ENCODE peak calls at places on chromosomes 3 and 15, in ten cellular contexts. T, L, O, J, G, Z, R, X, Y and W are unnamed samples. For H3K4me1, the result is how much of the 10 kb centered on the place peaks cover.

GRCh38 chr3:119187266-119187665 is 13.9 kb downstream of the UPK1B start:
- DNase-seq in J (peak), Z (no peak), Y (no peak), G (no peak), L (no peak), T (no peak), X (no peak), R (no peak), O (no peak), W (no peak)

GRCh38 chr15:81338422-81339007 is 14.6 kb upstream of the STARD5 start:
- DNase-seq in G (peak), R (peak), O (no peak), T (peak), J (peak), Y (no peak), L (no peak), Z (no peak), X (peak), W (no peak)

GRCh38 chr3:106428565-106428994 is 559.8 kb upstream of the CBLB start:
- DNase-seq in T (no peak), R (peak), J (peak), Y (no peak), O (no peak), X (peak), Z (no peak), G (peak), L (no peak), W (no peak)

GRCh38 chr3:187292186-187292585 is 649 bp upstream of the MASP1 start:
- DNase-seq in R (no peak), T (no peak), O (peak), Y (no peak), G (no peak), L (no peak), J (no peak), Z (no peak), X (no peak), W (no peak)

GRCh38 chr3:184372296-184372821 is 5.6 kb downstream of the THPO start:
- DNase-seq in O (no peak), Z (no peak), Y (no peak), G (no peak), L (no peak), T (no peak), R (no peak), J (no peak), X (no peak), W (no peak)

GRCh38 chr3:54841461-54841860 is 86.4 kb downstream of the LRTM1 start:
- DNase-seq in Z (no peak), R (no peak), Y (no peak), X (no peak), T (no peak), O (no peak), G (no peak), L (no peak), J (no peak), W (no peak)

GRCh38 chr3:106485202-106485601 is 616.4 kb upstream of the CBLB start:
- DNase-seq in J (no peak), L (no peak), T (no peak), X (no peak), Y (no peak), Z (no peak), G (no peak), O (no peak), R (no peak), W (no peak)

GRCh38 chr3:66675383-66675782 is 174.6 kb upstream of the LRIG1 start:
- DNase-seq in L (no peak), J (peak), Z (no peak), O (no peak), X (no peak), T (no peak), G (peak), Y (no peak), R (peak), W (no peak)

GRCh38 chr3:13079051-13079450 is 5.8 kb upstream of the IQSEC1 start:
- DNase-seq in L (no peak), J (no peak), G (no peak), Y (no peak), Z (no peak), O (no peak), T (no peak), R (no peak), X (no peak), W (no peak)

GRCh38 chr3:187811580-187812250 is 66.4 kb upstream of the BCL6 start:
- DNase-seq in O (no peak), T (no peak), Y (peak), J (peak), Z (no peak), R (peak), L (no peak), X (no peak), G (peak), W (no peak)

GRCh38 chr3:184223946-184224345 is 5.4 kb upstream of the VWA5B2 start:
- DNase-seq in G (no peak), Y (no peak), O (no peak), X (no peak), Z (no peak), T (no peak), L (no peak), R (no peak), J (no peak), W (no peak)

GRCh38 chr15:99578809-99579208 is 13.0 kb downstream of the MEF2A start:
- DNase-seq in O (no peak), T (no peak), R (no peak), J (no peak), Y (no peak), Z (no peak), X (no peak), G (no peak), L (no peak), W (no peak)

GRCh38 chr3:169759256-169759655 is 5.6 kb downstream of the TERC start:
- DNase-seq in R (peak), G (peak), X (no peak), J (peak), L (no peak), T (no peak), Z (no peak), Y (no peak), O (no peak), W (no peak)

GRCh38 chr3:67415504-67415903 is 238.9 kb downstream of the SUCLG2 start:
- DNase-seq in L (no peak), O (no peak), X (no peak), T (no peak), G (no peak), Z (no peak), Y (no peak), R (no peak), J (no peak), W (no peak)

GRCh38 chr15:82174471-82174870 is 88.1 kb downstream of the EFL1 start:
- DNase-seq in Y (no peak), J (no peak), Z (no peak), O (no peak), T (no peak), X (no peak), L (no peak), R (peak), G (no peak), W (no peak)

GRCh38 chr15:64780600-64781156 is 5.3 kb upstream of the RBPMS2 start:
- DNase-seq in R (no peak), G (no peak), Z (peak), L (no peak), J (no peak), X (no peak), T (no peak), O (no peak), Y (no peak), W (peak)

GRCh38 chr15:99167201-99167600 is 62.3 kb downstream of the SYNM start:
- DNase-seq in G (no peak), R (no peak), T (no peak), Z (no peak), Y (no peak), L (no peak), J (no peak), O (no peak), X (no peak), W (no peak)

GRCh38 chr15:25763206-25763880 is 99.8 kb downstream of the ATP10A start:
- DNase-seq in Y (no peak), X (no peak), G (no peak), Z (no peak), T (no peak), L (no peak), J (no peak), O (peak), R (no peak), W (no peak)

GRCh38 chr3:192819001-192819569 is 91.7 kb upstream of the FGF12 start:
- DNase-seq in Z (no peak), Y (no peak), G (peak), X (no peak), L (no peak), J (peak), O (no peak), T (peak), R (peak), W (peak)

GRCh38 chr3:58577269-58577821 is at the start of gene FAM107A:
- DNase-seq in Y (peak), R (peak), Z (peak), T (no peak), O (no peak), X (no peak), L (peak), J (peak), G (no peak), W (peak)

GRCh38 chr3:50623840-50624474 is 7.0 kb downstream of the MAPKAPK3 start:
- DNase-seq in G (no peak), O (no peak), X (no peak), T (no peak), J (no peak), R (no peak), L (no peak), Y (no peak), Z (no peak), W (no peak)
- H3K4me1 ChIP-seq in G (half or more), O (under half), X (under half), T (half or more), J (half or more), R (under half), L (under half), Y (half or more), Z (under half), W (under half)

DNA sequence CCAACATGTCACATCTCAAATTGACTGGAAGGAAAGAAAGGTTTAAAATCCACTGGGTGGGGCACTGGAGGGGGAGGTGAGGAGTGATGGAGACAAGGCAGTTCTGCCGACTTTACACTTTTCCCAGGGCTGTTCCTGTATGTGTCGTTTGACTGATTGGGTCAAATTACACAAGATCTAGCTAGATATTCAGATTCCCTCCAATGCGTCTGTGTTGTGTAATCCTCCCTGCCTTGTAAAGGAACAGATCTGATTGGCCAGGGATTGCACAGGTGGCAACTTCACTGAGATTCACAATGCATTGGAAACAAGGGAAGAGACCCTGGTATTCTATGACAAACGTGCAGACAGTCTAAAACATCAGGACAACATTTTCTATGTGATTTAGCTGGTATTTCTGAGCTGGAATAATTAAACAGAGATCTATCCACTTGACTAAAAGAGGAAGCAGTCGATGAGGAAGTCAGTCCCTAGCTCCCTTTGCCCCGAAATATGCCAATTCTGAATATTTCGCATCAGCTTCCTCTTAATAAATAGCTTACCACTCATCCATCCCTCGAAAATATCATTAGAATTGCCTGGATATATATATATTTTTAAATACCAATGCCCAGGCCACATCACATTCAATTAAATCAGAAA is 312.9 kb downstream of the RORA start:
- DNase-seq in Z (no peak), G (no peak), X (no peak), L (no peak), J (no peak), R (no peak), Y (no peak), T (no peak), O (no peak), W (no peak)
- H3K4me3 ChIP-seq in Z (no peak), G (no peak), X (no peak), L (no peak), J (no peak), R (no peak), Y (no peak), T (no peak), O (no peak), W (no peak)

DNA sequence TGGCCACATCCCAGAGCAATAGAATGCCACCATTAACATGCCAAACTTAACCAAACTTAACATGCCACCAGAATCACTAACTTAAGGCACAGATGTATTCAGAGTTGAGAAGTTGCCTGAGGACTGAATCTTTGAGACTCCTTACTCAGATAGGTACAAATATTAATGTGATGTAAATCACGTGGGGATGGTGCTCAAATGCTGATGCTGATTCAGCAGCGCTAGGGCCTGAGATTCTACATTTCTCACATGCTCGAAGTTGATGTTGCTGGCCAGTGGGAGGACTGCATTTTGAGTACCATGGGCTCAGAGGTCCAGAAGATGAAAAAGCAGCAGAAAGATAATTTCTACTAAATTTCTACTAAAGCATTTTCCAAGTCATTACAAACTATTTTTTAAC is 54.1 kb downstream of the RPL22L1 start:
- DNase-seq in Y (no peak), G (no peak), Z (no peak), R (no peak), O (no peak), X (no peak), J (no peak), T (no peak), L (no peak), W (no peak)
- H3K4me1 ChIP-seq in Y (under half), G (under half), Z (under half), R (under half), O (under half), X (under half), J (under half), T (under half), L (under half), W (under half)

GRCh38 chr3:16596352-16597032 is 8.7 kb downstream of the DAZL start:
- DNase-seq in X (no peak), R (no peak), Y (no peak), L (no peak), J (no peak), T (no peak), G (no peak), O (no peak), Z (no peak), W (no peak)

GRCh38 chr3:16601539-16602005 is 3.7 kb downstream of the DAZL start:
- DNase-seq in G (no peak), X (no peak), T (no peak), Z (no peak), L (no peak), Y (no peak), R (no peak), O (no peak), J (no peak), W (no peak)

GRCh38 chr3:16600771-16601538 is 4.3 kb downstream of the DAZL start:
- DNase-seq in J (peak), Y (peak), X (peak), Z (peak), G (peak), R (peak), T (peak), O (peak), L (peak), W (peak)

GRCh38 chr3:16595778-16596177 is 9.4 kb downstream of the DAZL start:
- DNase-seq in Y (no peak), R (no peak), G (no peak), Z (no peak), L (no peak), X (no peak), T (no peak), J (peak), O (no peak), W (no peak)

GRCh38 chr3:16599694-16600093 is 5.5 kb downstream of the DAZL start:
- DNase-seq in Y (no peak), T (no peak), Z (no peak), J (no peak), R (no peak), L (no peak), G (no peak), O (no peak), X (no peak), W (no peak)
- H3K4me3 ChIP-seq in Y (no peak), T (no peak), Z (no peak), J (no peak), R (no peak), L (no peak), G (no peak), O (no peak), X (no peak), W (no peak)

GRCh38 chr3:155229086-155229485 is 64.4 kb downstream of the STRIT1 start:
- DNase-seq in G (no peak), O (no peak), Y (no peak), Z (no peak), X (no peak), R (no peak), T (no peak), J (no peak), L (no peak), W (no peak)

GRCh38 chr3:155233213-155233612 is 60.3 kb downstream of the STRIT1 start:
- DNase-seq in X (no peak), L (no peak), G (peak), J (peak), R (peak), T (no peak), Y (peak), Z (no peak), O (peak), W (no peak)

GRCh38 chr3:155231792-155232191 is 61.7 kb downstream of the STRIT1 start:
- DNase-seq in O (no peak), X (no peak), R (no peak), J (no peak), Y (no peak), L (no peak), T (no peak), Z (no peak), G (no peak), W (no peak)

GRCh38 chr3:155230382-155230781 is 63.1 kb downstream of the STRIT1 start:
- DNase-seq in X (no peak), Y (no peak), L (no peak), T (no peak), G (peak), Z (no peak), O (no peak), R (peak), J (no peak), W (no peak)

GRCh38 chr3:155232605-155233004 is 60.9 kb downstream of the STRIT1 start:
- DNase-seq in R (peak), X (no peak), Y (peak), G (peak), L (no peak), Z (no peak), J (peak), O (peak), T (peak), W (no peak)
- H3K4me1 ChIP-seq in R (under half), X (under half), Y (under half), G (under half), L (under half), Z (under half), J (under half), O (under half), T (under half), W (under half)

GRCh38 chr3:49718419-49719213 is 868 bp downstream of the AMIGO3 start:
- DNase-seq in O (no peak), Y (no peak), X (no peak), R (peak), Z (peak), T (no peak), G (no peak), L (no peak), J (no peak), W (no peak)
- H3K4me3 ChIP-seq in O (peak), Y (peak), X (no peak), R (peak), Z (peak), T (no peak), G (peak), L (peak), J (peak), W (peak)

DNA sequence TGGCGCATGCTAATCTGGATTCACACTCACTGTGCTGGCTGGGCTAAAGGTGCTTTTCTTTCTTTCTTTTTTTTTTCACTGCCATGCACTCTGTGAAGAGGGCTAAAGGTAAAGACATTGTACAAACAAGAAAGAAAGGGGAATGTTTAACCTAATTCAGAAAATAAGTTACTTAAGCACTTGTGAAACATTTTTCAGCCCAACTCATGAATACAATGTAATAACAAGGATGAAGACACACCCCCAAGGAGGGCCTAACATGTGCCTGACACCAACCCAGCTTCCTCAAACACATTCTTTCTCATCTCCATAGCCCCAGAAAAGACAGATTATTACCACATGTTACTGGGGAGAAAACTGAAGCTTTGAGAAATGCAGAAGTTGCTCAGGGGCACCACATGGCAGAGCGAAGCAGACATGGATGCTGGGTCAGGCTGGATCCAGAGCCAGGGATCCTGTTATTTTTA is 5.7 kb downstream of the STIMATE start:
- DNase-seq in Y (peak), J (no peak), O (no peak), L (no peak), Z (no peak), G (no peak), X (peak), R (peak), T (no peak), W (no peak)
- H3K4me1 ChIP-seq in Y (half or more), J (under half), O (under half), L (under half), Z (under half), G (under half), X (under half), R (under half), T (under half), W (under half)